ENCODE peak calls at places on chromosomes 12 and 14, in seven cellular contexts. O is dorsolateral prefrontal cortex, B is MCF 10A, P is glutamatergic neuron, S is endothelial cell, D is SK-N-SH, Q is PC-3. V is an unnamed sample.

GRCh38 chr12:84877340-84877739 is 35.3 kb downstream of the SLC6A15 start:
- DNase-seq in O (no peak), B (no peak), P (no peak), S (no peak), D (no peak), Q (no peak), V (no peak)

GRCh38 chr12:65123435-65124063 is 2.4 kb upstream of the WIF1 start:
- DNase-seq in O (no peak), B (peak; percentile 57), P (no peak), S (peak; percentile 17), D (peak; percentile 15), Q (peak; percentile 66), V (no peak)

GRCh38 chr14:57025456-57025855 is 215.2 kb upstream of the OTX2 start:
- DNase-seq in O (no peak), B (no peak), P (no peak), S (no peak), D (no peak), Q (no peak), V (no peak)

GRCh38 chr12:50960130-50960529 is 7.8 kb downstream of the HIGD1C start:
- DNase-seq in O (no peak), B (no peak), P (no peak), S (no peak), D (no peak), Q (no peak), V (no peak)

GRCh38 chr12:46664771-46665287 is 161.0 kb downstream of the SLC38A4 start:
- DNase-seq in O (no peak), B (peak; percentile 88), P (no peak), S (no peak), D (no peak), Q (peak; percentile 96), V (no peak)

GRCh38 chr12:25324861-25325260 is 74.1 kb upstream of the KRAS start:
- DNase-seq in O (no peak), B (no peak), P (no peak), S (no peak), D (no peak), Q (no peak), V (no peak)

GRCh38 chr12:9796916-9797315 is 30.4 kb upstream of the KLRF1 start:
- DNase-seq in O (no peak), B (no peak), P (no peak), S (no peak), D (no peak), Q (no peak), V (no peak)

GRCh38 chr14:61252354-61253063 is 28.6 kb downstream of the TMEM30B start:
- DNase-seq in O (peak; percentile 82), B (peak; percentile 93), P (peak; percentile 69), S (peak; percentile 71), D (peak; percentile 67), Q (peak; percentile 98), V (peak; percentile 31)

GRCh38 chr12:58143498-58143897 is 202.1 kb downstream of the ATP23 start:
- DNase-seq in O (no peak), B (no peak), P (no peak), S (no peak), D (no peak), Q (no peak), V (no peak)

GRCh38 chr12:10737249-10737648 is 14.1 kb upstream of the YBX3 start:
- DNase-seq in O (no peak), B (no peak), P (no peak), S (no peak), D (no peak), Q (peak; percentile 38), V (no peak)

GRCh38 chr14:103199141-103199540 is 75.9 kb downstream of the TNFAIP2 start:
- DNase-seq in O (no peak), B (no peak), P (no peak), S (no peak), D (no peak), Q (no peak), V (no peak)

GRCh38 chr12:34406996-34407300 is 384.7 kb downstream of the ALG10 start:
- DNase-seq in O (no peak), B (no peak), P (peak; percentile 1), S (peak; percentile 1), D (no peak), Q (no peak), V (peak; percentile 1)

GRCh38 chr12:124295431-124296058 is 652 bp downstream of the RFLNA start:
- DNase-seq in O (no peak), B (no peak), P (peak; percentile 30), S (no peak), D (peak; percentile 73), Q (no peak), V (no peak)

GRCh38 chr12:53443955-53444354 is 2.4 kb downstream of the PRR13 start:
- DNase-seq in O (no peak), B (no peak), P (no peak), S (no peak), D (no peak), Q (no peak), V (no peak)

GRCh38 chr12:39365364-39366001 is 77.4 kb downstream of the KIF21A start:
- DNase-seq in O (no peak), B (no peak), P (no peak), S (no peak), D (no peak), Q (no peak), V (no peak)

GRCh38 chr14:49139593-49139992 is 446.6 kb downstream of the RPS29 start:
- DNase-seq in O (no peak), B (no peak), P (no peak), S (no peak), D (no peak), Q (no peak), V (no peak)

DNA sequence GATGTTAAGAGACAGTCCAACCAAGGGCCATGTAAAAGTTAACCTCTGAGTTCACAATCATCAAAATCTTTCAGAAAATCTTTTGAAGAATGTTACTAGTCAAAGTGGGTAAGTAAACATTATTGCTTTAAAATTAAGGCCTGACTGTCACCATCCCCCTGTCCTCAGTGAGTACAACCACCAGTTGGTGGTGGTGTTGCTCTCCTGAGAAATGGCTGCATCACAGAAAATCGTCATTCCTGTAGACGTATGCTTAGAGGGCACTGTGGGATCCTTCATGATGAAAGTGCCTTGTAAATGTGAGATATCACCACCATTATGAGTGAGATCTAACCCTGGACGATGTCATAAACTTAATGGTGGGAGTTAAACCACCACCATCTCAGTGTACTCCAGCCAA is 451.2 kb downstream of the RPS29 start:
- DNase-seq in O (no peak), B (no peak), P (no peak), S (no peak), D (peak; percentile 30), Q (peak; percentile 15), V (no peak)
- TF ChIP-seq CTCF in O (peak; percentile 14), B (no peak), P (no peak), S (no peak), D (no peak), Q (no peak), V (no peak)

DNA sequence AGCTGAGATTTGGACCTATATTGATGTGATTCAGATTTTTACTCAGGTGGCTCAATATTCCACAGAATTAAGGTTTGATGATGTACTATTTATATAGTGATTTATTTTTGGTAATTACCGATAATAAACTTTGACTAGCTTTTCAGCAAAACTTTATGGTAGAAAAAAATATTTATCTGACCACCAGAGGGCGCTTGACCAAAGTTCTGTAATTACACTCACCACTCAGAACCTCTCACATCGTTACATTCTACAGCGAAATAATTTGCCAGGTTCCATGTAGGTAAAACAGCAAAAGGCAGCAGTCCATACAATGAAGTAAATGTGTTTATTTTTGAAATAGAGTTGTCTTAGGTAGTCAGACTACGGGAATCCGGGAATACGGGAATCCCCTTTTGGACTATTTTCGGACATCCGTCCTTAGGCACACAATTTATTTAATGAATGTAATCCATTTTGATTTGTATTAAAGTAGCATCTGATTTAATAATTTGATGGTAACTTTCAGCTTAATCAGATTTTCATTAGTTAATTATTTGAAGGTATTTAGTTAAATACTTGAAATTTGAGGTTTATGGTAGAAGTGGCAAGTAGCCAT is 143.0 kb upstream of the DDHD1 start:
- DNase-seq in O (no peak), B (peak; percentile 52), P (no peak), S (peak; percentile 21), D (peak; percentile 8), Q (peak; percentile 67), V (no peak)
- TF ChIP-seq CTCF in O (peak; percentile 86), B (peak; percentile 57), P (peak; percentile 96), S (peak; percentile 98), D (peak; percentile 80), Q (peak; percentile 85), V (peak; percentile 90)

GRCh38 chr14:85528080-85528881 is 1.7 kb upstream of the FLRT2 start:
- DNase-seq in O (no peak), B (peak; percentile 88), P (peak; percentile 37), S (peak; percentile 44), D (no peak), Q (peak; percentile 50), V (no peak)
- TF ChIP-seq CTCF in O (peak; percentile 56), B (peak; percentile 73), P (peak; percentile 8), S (no peak), D (peak; percentile 83), Q (peak; percentile 52), V (no peak)

DNA sequence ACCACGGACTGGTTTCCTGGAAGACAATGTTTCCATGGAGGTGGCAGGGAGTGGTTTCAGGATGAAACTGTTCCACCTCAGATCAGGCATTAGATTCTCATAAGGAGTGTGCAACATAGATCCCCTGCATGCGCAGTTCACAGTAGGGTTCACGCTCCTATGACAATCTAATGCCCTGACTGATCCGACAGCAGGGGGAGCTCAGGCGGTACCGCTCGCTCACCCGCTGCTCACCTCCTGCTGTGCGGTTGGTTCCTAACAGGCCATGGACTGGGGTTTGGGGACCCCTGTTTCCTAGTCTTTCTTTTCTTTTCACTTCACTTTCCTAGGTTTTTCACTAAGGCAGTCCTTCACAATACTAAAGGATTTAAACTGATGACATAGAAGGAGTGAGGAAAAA is 39.6 kb downstream of the GUCY2C start:
- DNase-seq in O (no peak), B (no peak), P (no peak), S (peak; percentile 24), D (no peak), Q (no peak), V (no peak)
- TF ChIP-seq CTCF in O (no peak), B (no peak), P (no peak), S (no peak), D (no peak), Q (no peak), V (no peak)

DNA sequence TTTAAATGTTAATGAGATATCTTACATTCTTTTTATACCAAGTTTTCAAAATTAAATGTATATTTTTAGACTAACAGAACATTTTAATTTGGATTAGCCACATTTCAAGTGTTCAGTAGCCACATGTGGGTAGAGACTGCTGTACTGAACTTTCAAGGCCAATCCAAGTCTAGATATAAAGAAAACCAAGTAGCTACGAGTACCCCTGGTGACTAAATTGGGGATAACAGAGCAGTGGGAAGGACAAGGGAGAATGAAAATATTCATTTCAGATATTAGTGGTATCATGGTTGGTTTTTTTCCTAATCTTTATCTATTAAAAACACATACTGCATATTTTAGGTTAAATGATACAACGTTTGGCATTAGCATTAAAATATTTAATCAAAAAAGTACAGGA is 69.4 kb upstream of the RHOJ start:
- DNase-seq in O (no peak), B (peak; percentile 40), P (no peak), S (no peak), D (peak; percentile 30), Q (peak; percentile 48), V (no peak)
- TF ChIP-seq CTCF in O (no peak), B (peak; percentile 17), P (peak; percentile 46), S (peak; percentile 46), D (peak; percentile 46), Q (peak; percentile 58), V (no peak)

V was measured in natural killer cell.